ENCODE peak calls at places on chromosomes 4 and X, in seven cellular contexts. One of them, this sample, is unnamed.

GRCh38 chr4:69115851-69116213 is 19.6 kb downstream of the UGT2B7 start:
- DNase-seq in stimulated activated CD4-positive, alpha-beta T cell treated with anti-CD3 and anti-CD28 coated beads, Interleukin-1b, Interleukin-23, amount 100 ng/mL, for 24 hours: no peak
- DNase-seq in EH: no peak
- DNase-seq in hypothalamus: no peak
- DNase-seq in AG08396: no peak
- DNase-seq in cerebellar nuclear complex: no peak
- DNase-seq in effector memory CD4-positive, alpha-beta T cell: no peak
- DNase-seq in this sample: no peak

GRCh38 chrX:129957241-129958099 is 25.0 kb upstream of the BCORL1 start:
- DNase-seq in AG08396: peak; percentile 58
- DNase-seq in stimulated activated CD4-positive, alpha-beta T cell treated with anti-CD3 and anti-CD28 coated beads, Interleukin-1b, Interleukin-23, amount 100 ng/mL, for 24 hours: no peak
- DNase-seq in hypothalamus: no peak
- DNase-seq in effector memory CD4-positive, alpha-beta T cell: no peak
- DNase-seq in cerebellar nuclear complex: no peak
- DNase-seq in EH: peak; percentile 65
- DNase-seq in this sample: peak; percentile 15

GRCh38 chr4:88792268-88792781 is 94.7 kb upstream of the NAP1L5 start:
- DNase-seq in effector memory CD4-positive, alpha-beta T cell: no peak
- DNase-seq in hypothalamus: no peak
- DNase-seq in AG08396: peak; percentile 52
- DNase-seq in cerebellar nuclear complex: no peak
- DNase-seq in stimulated activated CD4-positive, alpha-beta T cell treated with anti-CD3 and anti-CD28 coated beads, Interleukin-1b, Interleukin-23, amount 100 ng/mL, for 24 hours: no peak
- DNase-seq in EH: peak; percentile 91
- DNase-seq in this sample: no peak

GRCh38 chrX:71912156-71912555 is 1.5 kb downstream of the NHSL2 start:
- DNase-seq in hypothalamus: no peak
- DNase-seq in stimulated activated CD4-positive, alpha-beta T cell treated with anti-CD3 and anti-CD28 coated beads, Interleukin-1b, Interleukin-23, amount 100 ng/mL, for 24 hours: no peak
- DNase-seq in cerebellar nuclear complex: no peak
- DNase-seq in EH: no peak
- DNase-seq in AG08396: no peak
- DNase-seq in effector memory CD4-positive, alpha-beta T cell: no peak
- DNase-seq in this sample: no peak

GRCh38 chr4:146957252-146957651 is 11.6 kb upstream of the TTC29 start:
- DNase-seq in cerebellar nuclear complex: no peak
- DNase-seq in hypothalamus: no peak
- DNase-seq in effector memory CD4-positive, alpha-beta T cell: no peak
- DNase-seq in EH: peak; percentile 94
- DNase-seq in stimulated activated CD4-positive, alpha-beta T cell treated with anti-CD3 and anti-CD28 coated beads, Interleukin-1b, Interleukin-23, amount 100 ng/mL, for 24 hours: no peak
- DNase-seq in AG08396: peak; percentile 14
- DNase-seq in this sample: no peak

GRCh38 chrX:119505945-119506344 is 37.7 kb downstream of the SLC25A5 start:
- DNase-seq in effector memory CD4-positive, alpha-beta T cell: no peak
- DNase-seq in EH: no peak
- DNase-seq in AG08396: no peak
- DNase-seq in cerebellar nuclear complex: no peak
- DNase-seq in hypothalamus: no peak
- DNase-seq in stimulated activated CD4-positive, alpha-beta T cell treated with anti-CD3 and anti-CD28 coated beads, Interleukin-1b, Interleukin-23, amount 100 ng/mL, for 24 hours: no peak
- DNase-seq in this sample: no peak

GRCh38 chr4:183773790-183774189 is 114.7 kb downstream of the TRAPPC11 start:
- DNase-seq in AG08396: no peak
- DNase-seq in EH: no peak
- DNase-seq in hypothalamus: no peak
- DNase-seq in stimulated activated CD4-positive, alpha-beta T cell treated with anti-CD3 and anti-CD28 coated beads, Interleukin-1b, Interleukin-23, amount 100 ng/mL, for 24 hours: no peak
- DNase-seq in effector memory CD4-positive, alpha-beta T cell: no peak
- DNase-seq in cerebellar nuclear complex: no peak
- DNase-seq in this sample: no peak

GRCh38 chr4:78022517-78022916 is 34.6 kb upstream of the FRAS1 start:
- DNase-seq in EH: no peak
- DNase-seq in effector memory CD4-positive, alpha-beta T cell: no peak
- DNase-seq in AG08396: no peak
- DNase-seq in hypothalamus: no peak
- DNase-seq in cerebellar nuclear complex: no peak
- DNase-seq in stimulated activated CD4-positive, alpha-beta T cell treated with anti-CD3 and anti-CD28 coated beads, Interleukin-1b, Interleukin-23, amount 100 ng/mL, for 24 hours: no peak
- DNase-seq in this sample: no peak

GRCh38 chr4:166432842-166433241 is 559.8 kb downstream of the TLL1 start:
- DNase-seq in effector memory CD4-positive, alpha-beta T cell: no peak
- DNase-seq in stimulated activated CD4-positive, alpha-beta T cell treated with anti-CD3 and anti-CD28 coated beads, Interleukin-1b, Interleukin-23, amount 100 ng/mL, for 24 hours: no peak
- DNase-seq in hypothalamus: no peak
- DNase-seq in EH: peak; percentile 7
- DNase-seq in cerebellar nuclear complex: no peak
- DNase-seq in AG08396: no peak
- DNase-seq in this sample: no peak

GRCh38 chrX:132488819-132489255 is at the start of gene MBNL3:
- DNase-seq in EH: peak; percentile 12
- DNase-seq in AG08396: peak; percentile 17
- DNase-seq in hypothalamus: peak; percentile 12
- DNase-seq in effector memory CD4-positive, alpha-beta T cell: peak; percentile 58
- DNase-seq in cerebellar nuclear complex: no peak
- DNase-seq in stimulated activated CD4-positive, alpha-beta T cell treated with anti-CD3 and anti-CD28 coated beads, Interleukin-1b, Interleukin-23, amount 100 ng/mL, for 24 hours: peak; percentile 7
- DNase-seq in this sample: peak; percentile 2

GRCh38 chrX:151722241-151722846 is 6.5 kb downstream of the FATE1 start:
- DNase-seq in stimulated activated CD4-positive, alpha-beta T cell treated with anti-CD3 and anti-CD28 coated beads, Interleukin-1b, Interleukin-23, amount 100 ng/mL, for 24 hours: no peak
- DNase-seq in effector memory CD4-positive, alpha-beta T cell: no peak
- DNase-seq in hypothalamus: no peak
- DNase-seq in EH: peak; percentile 17
- DNase-seq in AG08396: peak; percentile 42
- DNase-seq in cerebellar nuclear complex: no peak
- DNase-seq in this sample: no peak

GRCh38 chrX:24301060-24301459 is 12.8 kb downstream of the SUPT20HL2 start:
- DNase-seq in EH: no peak
- DNase-seq in hypothalamus: no peak
- DNase-seq in effector memory CD4-positive, alpha-beta T cell: no peak
- DNase-seq in AG08396: no peak
- DNase-seq in stimulated activated CD4-positive, alpha-beta T cell treated with anti-CD3 and anti-CD28 coated beads, Interleukin-1b, Interleukin-23, amount 100 ng/mL, for 24 hours: no peak
- DNase-seq in cerebellar nuclear complex: no peak
- DNase-seq in this sample: no peak

GRCh38 chrX:8987672-8988250 is 46.2 kb downstream of the FAM9B start:
- DNase-seq in AG08396: no peak
- DNase-seq in EH: no peak
- DNase-seq in cerebellar nuclear complex: no peak
- DNase-seq in hypothalamus: no peak
- DNase-seq in stimulated activated CD4-positive, alpha-beta T cell treated with anti-CD3 and anti-CD28 coated beads, Interleukin-1b, Interleukin-23, amount 100 ng/mL, for 24 hours: no peak
- DNase-seq in effector memory CD4-positive, alpha-beta T cell: peak; percentile 59
- DNase-seq in this sample: no peak

This sample was measured in occipital lobe.